ENCODE peak calls at places on chromosomes 2 and 18, in six cellular contexts. Q, D, I, A, J and P are unnamed samples.

GRCh38 chr18:9123520-9123919 is 13.1 kb upstream of the ANKRD12 start:
- DNase-seq in Q (no peak), D (no peak), I (no peak), A (no peak), J (no peak), P (no peak)

GRCh38 chr18:39414009-39414700 is 1848.6 kb upstream of the CELF4 start:
- DNase-seq in Q (no peak), D (peak; percentile 83), I (no peak), A (no peak), J (peak; percentile 90), P (peak; percentile 3)

GRCh38 chr18:80159713-80160636 is 50.9 kb downstream of the ADNP2 start:
- DNase-seq in Q (no peak), D (no peak), I (no peak), A (no peak), J (no peak), P (no peak)

GRCh38 chr18:76494541-76495403 is at the start of gene ZNF516:
- DNase-seq in Q (no peak), D (peak; percentile 33), I (no peak), A (no peak), J (no peak), P (no peak)

GRCh38 chr18:48330016-48330991 is 78.9 kb downstream of the ZBTB7C start:
- DNase-seq in Q (no peak), D (peak; percentile 88), I (peak; percentile 56), A (no peak), J (peak; percentile 96), P (peak; percentile 68)

GRCh38 chr2:239540174-239540573 is 139.4 kb upstream of the HDAC4 start:
- DNase-seq in Q (no peak), D (no peak), I (no peak), A (no peak), J (no peak), P (no peak)

GRCh38 chr2:165055081-165055879 is 100.0 kb upstream of the SLC38A11 start:
- DNase-seq in Q (no peak), D (no peak), I (no peak), A (no peak), J (no peak), P (no peak)

GRCh38 chr2:182649316-182649715 is 66.7 kb upstream of the DNAJC10 start:
- DNase-seq in Q (no peak), D (peak; percentile 43), I (no peak), A (no peak), J (peak; percentile 57), P (no peak)

GRCh38 chr18:43893001-43893637 is 615.8 kb upstream of the SYT4 start:
- DNase-seq in Q (no peak), D (peak; percentile 92), I (no peak), A (no peak), J (peak; percentile 100), P (peak; percentile 4)

GRCh38 chr2:231391981-231392380 is 3.5 kb upstream of the B3GNT7 start:
- DNase-seq in Q (no peak), D (no peak), I (no peak), A (no peak), J (no peak), P (no peak)